ENCODE peak calls at places on chromosomes 7 and 10, in seven cellular contexts. Q, L, E, G, V, R and J are unnamed samples.

GRCh38 chr7:132028144-132028920 is 471.9 kb upstream of the PODXL start:
- DNase-seq in Q (no peak), L (no peak), E (no peak), G (no peak), V (no peak), R (no peak), J (no peak)

GRCh38 chr10:70889291-70889690 is 926 bp upstream of the PCBD1 start:
- DNase-seq in Q (peak), L (no peak), E (no peak), G (no peak), V (no peak), R (no peak), J (no peak)

GRCh38 chr7:149662591-149663095 is 110.7 kb downstream of the ZNF467 start:
- DNase-seq in Q (peak), L (peak), E (peak), G (peak), V (peak), R (peak), J (no peak)

GRCh38 chr7:20351901-20352300 is 21.2 kb downstream of the ITGB8 start:
- DNase-seq in Q (no peak), L (peak), E (no peak), G (no peak), V (no peak), R (no peak), J (no peak)

GRCh38 chr10:24720096-24720495 is 3.6 kb downstream of the ARHGAP21 start:
- DNase-seq in Q (no peak), L (no peak), E (no peak), G (no peak), V (no peak), R (no peak), J (no peak)

GRCh38 chr7:132276986-132277716 is 299.1 kb downstream of the PLXNA4 start:
- DNase-seq in Q (no peak), L (peak), E (no peak), G (no peak), V (no peak), R (no peak), J (no peak)

GRCh38 chr7:15709978-15710377 is 23.5 kb upstream of the MEOX2 start:
- DNase-seq in Q (no peak), L (no peak), E (no peak), G (no peak), V (no peak), R (no peak), J (no peak)

GRCh38 chr7:7816084-7816483 is 97.7 kb upstream of the RPA3 start:
- DNase-seq in Q (no peak), L (no peak), E (no peak), G (no peak), V (no peak), R (no peak), J (no peak)

GRCh38 chr7:119515214-119515613 is 757.8 kb upstream of the KCND2 start:
- DNase-seq in Q (no peak), L (no peak), E (no peak), G (no peak), V (no peak), R (no peak), J (no peak)

GRCh38 chr7:114415054-114415997 is 711 bp downstream of the FOXP2 start:
- DNase-seq in Q (no peak), L (no peak), E (no peak), G (no peak), V (no peak), R (no peak), J (no peak)

GRCh38 chr7:78955329-78955728 is 498.1 kb downstream of the MAGI2 start:
- DNase-seq in Q (no peak), L (no peak), E (no peak), G (no peak), V (no peak), R (no peak), J (no peak)

GRCh38 chr10:127150136-127150535 is 46.3 kb downstream of the INSYN2A start:
- DNase-seq in Q (peak), L (no peak), E (no peak), G (no peak), V (no peak), R (no peak), J (no peak)

GRCh38 chr7:21084286-21084685 is 297.6 kb upstream of the SP8 start:
- DNase-seq in Q (no peak), L (no peak), E (no peak), G (no peak), V (no peak), R (no peak), J (no peak)

GRCh38 chr10:37263304-37263703 is 137.9 kb downstream of the ANKRD30A start:
- DNase-seq in Q (no peak), L (no peak), E (no peak), G (no peak), V (no peak), R (no peak), J (no peak)

GRCh38 chr7:78326189-78326588 is 527.6 kb downstream of the PHTF2 start:
- DNase-seq in Q (peak), L (peak), E (no peak), G (no peak), V (no peak), R (no peak), J (no peak)

GRCh38 chr10:1643911-1644810 is 93.2 kb downstream of the ADARB2 start:
- DNase-seq in Q (no peak), L (no peak), E (no peak), G (no peak), V (no peak), R (no peak), J (no peak)

GRCh38 chr7:43700059-43700501 is 29.2 kb downstream of the COA1 start:
- DNase-seq in Q (peak), L (peak), E (no peak), G (no peak), V (no peak), R (peak), J (peak)

GRCh38 chr7:26372211-26372610 is 80.5 kb downstream of the SNX10 start:
- DNase-seq in Q (no peak), L (no peak), E (no peak), G (no peak), V (no peak), R (no peak), J (no peak)
- H3K4me3 ChIP-seq in Q (no peak), L (no peak), E (peak), G (no peak), V (no peak), R (no peak), J (no peak)

GRCh38 chr10:49093922-49094321 is 21.4 kb downstream of the VSTM4 start:
- DNase-seq in Q (no peak), L (no peak), E (no peak), G (no peak), V (no peak), R (no peak), J (no peak)

GRCh38 chr10:49091450-49092210 is 23.7 kb downstream of the VSTM4 start:
- DNase-seq in Q (no peak), L (no peak), E (no peak), G (no peak), V (no peak), R (no peak), J (no peak)

GRCh38 chr10:49092477-49092876 is 22.8 kb downstream of the VSTM4 start:
- DNase-seq in Q (no peak), L (no peak), E (no peak), G (no peak), V (no peak), R (no peak), J (no peak)

GRCh38 chr10:49094707-49095106 is 20.6 kb downstream of the VSTM4 start:
- DNase-seq in Q (no peak), L (no peak), E (no peak), G (no peak), V (no peak), R (no peak), J (no peak)

GRCh38 chr10:49096890-49097445 is 18.4 kb downstream of the VSTM4 start:
- DNase-seq in Q (no peak), L (no peak), E (no peak), G (no peak), V (no peak), R (no peak), J (no peak)
- H3K4me3 ChIP-seq in Q (no peak), L (no peak), E (no peak), G (no peak), V (no peak), R (no peak), J (no peak)

DNA sequence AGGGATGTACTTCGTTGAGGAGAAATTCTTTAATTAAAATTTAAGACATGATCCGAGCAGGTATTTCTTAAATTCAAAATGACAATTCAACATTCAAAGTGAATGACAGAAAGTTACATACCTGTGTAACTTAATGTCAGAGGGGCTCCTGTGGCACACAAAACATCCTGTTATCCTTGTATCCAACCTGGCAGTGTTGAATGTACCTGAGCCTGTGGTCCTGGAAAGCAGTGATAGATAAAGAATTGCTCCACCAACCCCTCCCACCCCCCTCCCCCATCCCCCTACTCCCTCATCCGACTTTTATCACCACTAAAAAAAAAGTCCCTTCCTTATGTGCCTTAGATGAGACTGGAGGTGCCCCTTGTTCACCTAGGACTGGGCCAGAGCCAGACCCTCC is 119.4 kb upstream of the ADCY1 start:
- DNase-seq in Q (no peak), L (no peak), E (no peak), G (no peak), V (no peak), R (no peak), J (no peak)
- H3K4me3 ChIP-seq in Q (no peak), L (no peak), E (no peak), G (no peak), V (no peak), R (no peak), J (no peak)

GRCh38 chr7:76310102-76310957 is 7.9 kb downstream of the HSPB1 start:
- DNase-seq in Q (no peak), L (no peak), E (no peak), G (no peak), V (peak), R (peak), J (no peak)
- H3K4me3 ChIP-seq in Q (no peak), L (no peak), E (no peak), G (no peak), V (no peak), R (no peak), J (no peak)